ENCODE peak calls at places on chromosome 3, in nine cellular contexts. D is tibial artery, E is choroid plexus epithelial cell, Z is ascending aorta, H is coronary artery, T is lower leg skin, N is left ventricle myocardium inferior, B is body of pancreas, Y is suprapubic skin. F is an unnamed sample.

GRCh38 chr3:195549931-195550519 is 6.9 kb upstream of the PPP1R2 start:
- DNase-seq in D (no peak), E (peak), Z (peak), N (no peak), B (no peak), T (no peak), H (no peak), Y (no peak), F (no peak)

GRCh38 chr3:2915826-2916225 is 194.3 kb downstream of the IL5RA start:
- DNase-seq in E (no peak), N (no peak), H (no peak), B (no peak), D (no peak), Z (no peak), Y (no peak), T (no peak), F (no peak)

GRCh38 chr3:141261472-141262171 is 30.0 kb downstream of the PXYLP1 start:
- DNase-seq in Y (no peak), Z (no peak), H (no peak), E (no peak), D (no peak), B (no peak), N (no peak), T (no peak), F (no peak)

GRCh38 chr3:123552095-123552714 is 32.6 kb downstream of the HACD2 start:
- DNase-seq in E (peak), D (no peak), Y (no peak), B (no peak), T (no peak), N (no peak), Z (no peak), H (no peak), F (no peak)

GRCh38 chr3:88002448-88002847 is 56.4 kb downstream of the CGGBP1 start:
- DNase-seq in N (no peak), B (no peak), Z (no peak), H (no peak), E (peak), Y (no peak), D (no peak), T (no peak), F (no peak)

GRCh38 chr3:130826516-130826915 is 67.4 kb upstream of the ATP2C1 start:
- DNase-seq in B (no peak), E (no peak), T (no peak), N (no peak), Z (no peak), H (no peak), D (no peak), Y (no peak), F (no peak)

GRCh38 chr3:53525765-53526761 is 31.7 kb downstream of the CACNA1D start:
- DNase-seq in N (no peak), D (no peak), B (peak), T (no peak), E (no peak), H (no peak), Z (no peak), Y (no peak), F (no peak)

GRCh38 chr3:40191850-40192448 is 117.6 kb upstream of the EIF1B start:
- DNase-seq in Y (no peak), T (no peak), N (peak), D (peak), B (peak), H (no peak), E (peak), Z (peak), F (no peak)

GRCh38 chr3:69104585-69104984 is 17.8 kb downstream of the LMOD3 start:
- DNase-seq in Y (no peak), H (no peak), B (no peak), E (no peak), Z (no peak), D (no peak), N (no peak), T (no peak), F (no peak)

GRCh38 chr3:46662771-46663551 is 30.5 kb downstream of the ALS2CL start:
- DNase-seq in B (no peak), T (peak), E (peak), Z (peak), H (peak), Y (peak), N (no peak), D (no peak), F (peak)

GRCh38 chr3:134327594-134327975 is 46.7 kb downstream of the AMOTL2 start:
- DNase-seq in H (no peak), B (no peak), Z (no peak), E (peak), T (no peak), D (no peak), Y (no peak), N (no peak), F (no peak)

GRCh38 chr3:48601622-48601994 is 6.5 kb upstream of the COL7A1 start:
- DNase-seq in D (no peak), T (no peak), E (no peak), B (no peak), Y (no peak), Z (no peak), N (peak), H (no peak), F (no peak)

GRCh38 chr3:144403040-144403457 is 431.4 kb downstream of the DIPK2A start:
- DNase-seq in E (peak), N (no peak), Z (no peak), H (no peak), T (no peak), Y (no peak), D (no peak), B (no peak), F (no peak)

GRCh38 chr3:63467392-63467791 is 185.1 kb upstream of the SNTN start:
- DNase-seq in T (no peak), Z (no peak), E (no peak), H (no peak), D (no peak), N (no peak), B (no peak), Y (no peak), F (no peak)

GRCh38 chr3:133895208-133896001 is at the start of gene RAB6B:
- DNase-seq in N (peak), H (no peak), Z (no peak), E (peak), Y (no peak), D (no peak), B (peak), T (no peak), F (no peak)

GRCh38 chr3:148730676-148731075 is 33.0 kb downstream of the AGTR1 start:
- DNase-seq in T (no peak), H (no peak), D (no peak), N (no peak), Z (no peak), E (no peak), Y (no peak), B (no peak), F (no peak)

GRCh38 chr3:46669191-46669999 is 24.1 kb downstream of the ALS2CL start:
- DNase-seq in E (no peak), B (peak), Y (peak), T (no peak), N (no peak), H (peak), Z (peak), D (peak), F (no peak)

GRCh38 chr3:173510565-173510964 is 113.0 kb downstream of the NLGN1 start:
- DNase-seq in B (no peak), E (no peak), N (no peak), T (no peak), Z (no peak), Y (no peak), D (no peak), H (no peak), F (no peak)

GRCh38 chr3:140822381-140823047 is 119.1 kb upstream of the SLC25A36 start:
- DNase-seq in Y (no peak), H (no peak), Z (no peak), N (no peak), E (no peak), D (no peak), T (no peak), B (no peak), F (no peak)

GRCh38 chr3:155807823-155808222 is 1.7 kb upstream of the C3orf33 start:
- DNase-seq in Y (no peak), H (no peak), B (no peak), Z (no peak), T (no peak), N (no peak), E (peak), D (no peak), F (no peak)

GRCh38 chr3:54033761-54034160 is 88.6 kb upstream of the CACNA2D3 start:
- DNase-seq in N (no peak), Z (no peak), H (no peak), Y (no peak), D (no peak), T (no peak), B (no peak), E (no peak), F (no peak)

GRCh38 chr3:22098000-22098399 is 347.0 kb upstream of the ZNF385D start:
- DNase-seq in D (no peak), E (peak), Z (no peak), N (no peak), B (no peak), T (no peak), H (no peak), Y (no peak), F (no peak)

DNA sequence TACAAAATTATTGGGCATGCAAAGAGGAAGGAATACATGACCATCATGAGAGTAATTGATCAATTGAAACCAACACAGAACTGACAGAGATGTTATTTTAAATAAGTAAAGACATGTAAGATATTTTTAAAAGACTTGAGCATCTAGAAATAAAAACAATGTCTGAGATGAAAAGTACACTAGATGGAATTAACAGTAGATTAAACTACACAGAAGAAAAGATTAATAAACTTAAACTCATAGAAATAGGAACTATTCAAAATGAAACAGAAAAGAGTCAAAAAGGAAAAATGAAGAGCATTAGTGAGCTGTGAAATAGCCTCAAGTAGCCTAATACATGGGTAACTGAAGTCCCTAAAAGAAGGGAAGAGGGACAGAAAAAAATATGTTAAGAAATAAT is 8.5 kb upstream of the ARF4 start:
- DNase-seq in H (no peak), N (no peak), Z (no peak), E (no peak), B (no peak), D (no peak), T (no peak), Y (no peak), F (no peak)
- TF ChIP-seq CTCF in H (no peak), N (no peak), Z (no peak), E (no peak), B (no peak), D (no peak), T (no peak), Y (no peak), F (no peak)

GRCh38 chr3:188124184-188124583 is 29.8 kb upstream of the LPP start:
- DNase-seq in E (peak), T (no peak), N (no peak), B (no peak), Z (no peak), D (no peak), Y (no peak), H (no peak), F (no peak)

GRCh38 chr3:188126271-188126670 is 27.7 kb upstream of the LPP start:
- DNase-seq in N (no peak), B (no peak), Z (no peak), D (no peak), T (no peak), Y (no peak), H (no peak), E (no peak), F (no peak)

GRCh38 chr3:188126931-188127330 is 27.0 kb upstream of the LPP start:
- DNase-seq in N (peak), B (no peak), Y (no peak), T (no peak), E (no peak), D (no peak), Z (no peak), H (no peak), F (no peak)

GRCh38 chr3:188123170-188123920 is 30.6 kb upstream of the LPP start:
- DNase-seq in B (no peak), D (no peak), Z (no peak), Y (no peak), N (no peak), T (no peak), H (no peak), E (peak), F (no peak)

GRCh38 chr3:188125076-188125475 is 28.9 kb upstream of the LPP start:
- DNase-seq in T (no peak), H (no peak), Z (no peak), D (no peak), Y (no peak), N (no peak), B (no peak), E (no peak), F (no peak)
- H3K4me3 ChIP-seq in T (no peak), H (no peak), Z (no peak), D (no peak), Y (no peak), N (no peak), B (no peak), E (no peak), F (no peak)

DNA sequence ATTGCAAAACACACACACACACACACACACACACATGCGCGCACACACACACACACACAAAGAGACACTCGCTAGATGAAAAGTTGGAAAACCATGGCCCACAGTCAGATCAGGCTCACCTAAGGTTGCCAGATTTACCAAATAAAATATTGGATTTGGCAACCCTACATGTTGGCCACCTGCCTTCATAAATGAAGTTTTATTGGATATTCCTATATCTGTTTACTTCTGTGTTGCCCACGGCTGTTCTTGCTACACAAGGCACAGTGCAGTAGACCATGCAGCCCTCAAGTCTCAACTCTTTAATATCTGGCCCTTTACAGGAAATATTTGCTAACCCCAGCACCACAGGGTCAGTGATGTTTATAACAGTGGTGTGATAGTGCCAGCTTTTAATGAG is 445.0 kb upstream of the PROK2 start:
- DNase-seq in B (peak), E (no peak), T (no peak), Y (no peak), H (no peak), D (no peak), N (no peak), Z (no peak), F (no peak)
- TF ChIP-seq CTCF in B (no peak), E (no peak), T (no peak), Y (no peak), H (no peak), D (no peak), N (no peak), Z (no peak), F (no peak)

GRCh38 chr3:192570757-192571156 is 156.6 kb downstream of the FGF12 start:
- DNase-seq in Y (no peak), H (no peak), Z (no peak), B (no peak), N (no peak), T (no peak), E (peak), D (no peak), F (no peak)
- H3K4me3 ChIP-seq in Y (peak), H (peak), Z (peak), B (no peak), N (peak), T (no peak), E (peak), D (peak), F (peak)

DNA sequence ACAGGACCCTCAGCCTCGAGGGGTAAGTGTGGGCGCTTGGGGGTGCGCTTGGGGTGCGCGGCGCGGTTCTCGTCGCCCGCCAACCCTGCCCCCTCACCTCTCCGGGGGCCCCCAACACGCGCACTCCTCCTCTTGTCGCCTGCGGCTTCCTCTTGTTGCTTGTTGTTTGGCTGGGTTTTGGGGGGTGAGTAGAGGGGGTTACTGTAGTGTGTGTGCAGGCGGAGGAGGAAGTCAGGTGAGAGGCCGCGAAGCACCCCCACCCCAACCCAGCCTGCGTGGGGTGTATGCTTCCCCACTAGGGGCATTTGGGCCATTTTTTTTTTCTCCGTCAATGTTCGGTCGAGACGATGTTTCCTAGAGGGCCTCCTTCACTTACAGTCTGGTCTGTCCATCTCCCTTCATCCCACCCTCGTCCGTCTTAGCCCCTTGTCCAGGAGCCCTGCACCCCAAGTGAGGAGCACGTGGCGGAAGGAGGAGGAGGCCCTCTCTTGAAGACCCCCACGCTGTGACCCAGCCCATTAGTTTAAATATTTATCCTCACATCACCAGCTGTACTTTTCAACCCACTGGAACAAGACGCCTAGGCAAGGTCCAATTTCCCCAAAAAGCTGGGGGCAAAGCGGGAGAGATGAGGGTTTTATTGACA is 20.4 kb upstream of the SATB1 start:
- DNase-seq in H (no peak), Y (no peak), D (no peak), B (peak), Z (peak), E (no peak), N (no peak), T (no peak), F (no peak)
- TF ChIP-seq CTCF in H (no peak), Y (no peak), D (no peak), B (peak), Z (no peak), E (no peak), N (no peak), T (no peak), F (no peak)

F was measured in epithelial cell of proximal tubule.